ENCODE peak calls at places on chromosomes 6 and 20, in ten cellular contexts. One of them, this sample, is unnamed. For H3K36me3, the result is how much of the 10 kb centered on the place peaks cover.

GRCh38 chr6:8420031-8420588 is 15.2 kb downstream of the SLC35B3 start:
- DNase-seq in H1: no peak
- DNase-seq in transverse colon: no peak
- DNase-seq in GM23338: no peak
- DNase-seq in breast epithelium: no peak
- DNase-seq in suprapubic skin: no peak
- DNase-seq in HepG2: no peak
- DNase-seq in prostate gland: no peak
- DNase-seq in upper lobe of left lung: no peak
- DNase-seq in endothelial cell of umbilical vein: no peak
- DNase-seq in this sample: no peak

GRCh38 chr6:117328005-117328389 is 62.6 kb downstream of the VGLL2 start:
- DNase-seq in prostate gland: no peak
- DNase-seq in upper lobe of left lung: no peak
- DNase-seq in GM23338: no peak
- DNase-seq in breast epithelium: no peak
- DNase-seq in endothelial cell of umbilical vein: no peak
- DNase-seq in transverse colon: no peak
- DNase-seq in suprapubic skin: no peak
- DNase-seq in H1: no peak
- DNase-seq in HepG2: no peak
- DNase-seq in this sample: no peak

GRCh38 chr20:44449864-44450263 is 25.8 kb upstream of the TTPAL start:
- DNase-seq in upper lobe of left lung: no peak
- DNase-seq in GM23338: no peak
- DNase-seq in suprapubic skin: no peak
- DNase-seq in HepG2: no peak
- DNase-seq in endothelial cell of umbilical vein: no peak
- DNase-seq in breast epithelium: no peak
- DNase-seq in H1: no peak
- DNase-seq in prostate gland: no peak
- DNase-seq in transverse colon: no peak
- DNase-seq in this sample: no peak

GRCh38 chr6:170226647-170227046 is 64.2 kb downstream of the DLL1 start:
- DNase-seq in suprapubic skin: peak
- DNase-seq in endothelial cell of umbilical vein: no peak
- DNase-seq in GM23338: no peak
- DNase-seq in H1: no peak
- DNase-seq in prostate gland: no peak
- DNase-seq in upper lobe of left lung: no peak
- DNase-seq in breast epithelium: no peak
- DNase-seq in transverse colon: no peak
- DNase-seq in HepG2: no peak
- DNase-seq in this sample: no peak

GRCh38 chr6:136103763-136104311 is 146.3 kb downstream of the MTFR2 start:
- DNase-seq in HepG2: peak
- DNase-seq in H1: peak
- DNase-seq in prostate gland: no peak
- DNase-seq in transverse colon: peak
- DNase-seq in breast epithelium: no peak
- DNase-seq in suprapubic skin: no peak
- DNase-seq in endothelial cell of umbilical vein: peak
- DNase-seq in GM23338: peak
- DNase-seq in upper lobe of left lung: peak
- DNase-seq in this sample: no peak

GRCh38 chr20:41142914-41143313 is 5.6 kb downstream of the PLCG1 start:
- DNase-seq in suprapubic skin: no peak
- DNase-seq in GM23338: no peak
- DNase-seq in transverse colon: peak
- DNase-seq in H1: no peak
- DNase-seq in breast epithelium: no peak
- DNase-seq in prostate gland: no peak
- DNase-seq in endothelial cell of umbilical vein: no peak
- DNase-seq in HepG2: no peak
- DNase-seq in upper lobe of left lung: peak
- DNase-seq in this sample: no peak

GRCh38 chr6:52390361-52390727 is 28.4 kb downstream of the PAQR8 start:
- DNase-seq in prostate gland: peak
- DNase-seq in upper lobe of left lung: peak
- DNase-seq in breast epithelium: no peak
- DNase-seq in H1: no peak
- DNase-seq in suprapubic skin: no peak
- DNase-seq in endothelial cell of umbilical vein: peak
- DNase-seq in HepG2: peak
- DNase-seq in GM23338: no peak
- DNase-seq in transverse colon: no peak
- DNase-seq in this sample: no peak

GRCh38 chr6:166907871-166908806 is 48.2 kb downstream of the RNASET2 start:
- DNase-seq in breast epithelium: no peak
- DNase-seq in suprapubic skin: no peak
- DNase-seq in GM23338: no peak
- DNase-seq in endothelial cell of umbilical vein: no peak
- DNase-seq in HepG2: peak
- DNase-seq in prostate gland: no peak
- DNase-seq in H1: no peak
- DNase-seq in upper lobe of left lung: no peak
- DNase-seq in transverse colon: no peak
- DNase-seq in this sample: no peak

DNA sequence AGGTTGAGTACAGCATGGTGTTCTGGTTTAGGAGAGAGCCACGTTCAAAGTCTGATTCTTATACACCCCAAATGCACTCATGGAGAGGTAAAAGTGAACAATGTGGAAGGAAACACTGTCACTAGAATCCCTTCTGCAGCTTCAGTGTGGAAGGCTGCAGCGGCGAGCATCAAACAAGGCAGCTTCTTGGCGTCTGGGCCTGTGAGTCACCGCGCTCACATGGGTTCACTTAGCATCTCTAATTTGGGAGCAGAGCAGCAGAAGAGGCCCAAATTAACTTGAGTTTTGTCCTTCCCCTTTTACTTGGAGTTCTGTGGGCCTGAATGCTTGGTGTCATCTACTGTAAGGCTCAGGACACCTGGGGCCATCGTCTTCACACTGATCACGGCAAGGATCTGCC is 10.9 kb upstream of the E2F1 start:
- DNase-seq in transverse colon: no peak
- DNase-seq in endothelial cell of umbilical vein: no peak
- DNase-seq in GM23338: no peak
- DNase-seq in H1: no peak
- DNase-seq in upper lobe of left lung: no peak
- DNase-seq in breast epithelium: no peak
- DNase-seq in prostate gland: no peak
- DNase-seq in suprapubic skin: no peak
- DNase-seq in HepG2: no peak
- DNase-seq in this sample: no peak
- TF ChIP-seq POLR2AphosphoS5 in transverse colon: no peak
- TF ChIP-seq POLR2AphosphoS5 in endothelial cell of umbilical vein: no peak
- TF ChIP-seq POLR2AphosphoS5 in GM23338: no peak
- TF ChIP-seq POLR2AphosphoS5 in H1: no peak
- TF ChIP-seq POLR2AphosphoS5 in upper lobe of left lung: no peak
- TF ChIP-seq POLR2AphosphoS5 in breast epithelium: no peak
- TF ChIP-seq POLR2AphosphoS5 in prostate gland: peak
- TF ChIP-seq POLR2AphosphoS5 in suprapubic skin: no peak
- TF ChIP-seq POLR2AphosphoS5 in HepG2: no peak
- TF ChIP-seq POLR2AphosphoS5 in this sample: no peak

GRCh38 chr6:155080876-155081845 is 86.0 kb downstream of the TIAM2 start:
- DNase-seq in suprapubic skin: no peak
- DNase-seq in breast epithelium: no peak
- DNase-seq in prostate gland: no peak
- DNase-seq in upper lobe of left lung: no peak
- DNase-seq in GM23338: no peak
- DNase-seq in transverse colon: no peak
- DNase-seq in H1: no peak
- DNase-seq in HepG2: no peak
- DNase-seq in endothelial cell of umbilical vein: peak
- DNase-seq in this sample: no peak
- H3K36me3 ChIP-seq in suprapubic skin: under half
- H3K36me3 ChIP-seq in breast epithelium: under half
- H3K36me3 ChIP-seq in prostate gland: under half
- H3K36me3 ChIP-seq in upper lobe of left lung: under half
- H3K36me3 ChIP-seq in GM23338: under half
- H3K36me3 ChIP-seq in transverse colon: under half
- H3K36me3 ChIP-seq in H1: under half
- H3K36me3 ChIP-seq in HepG2: under half
- H3K36me3 ChIP-seq in endothelial cell of umbilical vein: under half
- H3K36me3 ChIP-seq in this sample: under half

GRCh38 chr6:43714311-43715055 is 26.9 kb upstream of the MRPS18A start:
- DNase-seq in suprapubic skin: no peak
- DNase-seq in breast epithelium: no peak
- DNase-seq in prostate gland: no peak
- DNase-seq in endothelial cell of umbilical vein: no peak
- DNase-seq in GM23338: no peak
- DNase-seq in transverse colon: peak
- DNase-seq in HepG2: peak
- DNase-seq in upper lobe of left lung: no peak
- DNase-seq in H1: no peak
- DNase-seq in this sample: peak

GRCh38 chr6:43717822-43718221 is 30.2 kb upstream of the MRPS18A start:
- DNase-seq in suprapubic skin: no peak
- DNase-seq in breast epithelium: no peak
- DNase-seq in GM23338: no peak
- DNase-seq in prostate gland: no peak
- DNase-seq in HepG2: no peak
- DNase-seq in endothelial cell of umbilical vein: no peak
- DNase-seq in transverse colon: no peak
- DNase-seq in upper lobe of left lung: peak
- DNase-seq in H1: no peak
- DNase-seq in this sample: no peak

GRCh38 chr6:43717389-43717788 is 29.8 kb upstream of the MRPS18A start:
- DNase-seq in endothelial cell of umbilical vein: no peak
- DNase-seq in suprapubic skin: no peak
- DNase-seq in breast epithelium: no peak
- DNase-seq in transverse colon: no peak
- DNase-seq in upper lobe of left lung: no peak
- DNase-seq in HepG2: no peak
- DNase-seq in prostate gland: no peak
- DNase-seq in GM23338: no peak
- DNase-seq in H1: no peak
- DNase-seq in this sample: no peak

GRCh38 chr6:43715056-43715788 is 27.6 kb upstream of the MRPS18A start:
- DNase-seq in GM23338: no peak
- DNase-seq in upper lobe of left lung: no peak
- DNase-seq in endothelial cell of umbilical vein: no peak
- DNase-seq in H1: no peak
- DNase-seq in HepG2: no peak
- DNase-seq in suprapubic skin: no peak
- DNase-seq in prostate gland: no peak
- DNase-seq in transverse colon: peak
- DNase-seq in breast epithelium: no peak
- DNase-seq in this sample: no peak

GRCh38 chr6:43716099-43716498 is 28.5 kb upstream of the MRPS18A start:
- DNase-seq in H1: no peak
- DNase-seq in transverse colon: no peak
- DNase-seq in breast epithelium: no peak
- DNase-seq in endothelial cell of umbilical vein: peak
- DNase-seq in upper lobe of left lung: no peak
- DNase-seq in HepG2: no peak
- DNase-seq in prostate gland: no peak
- DNase-seq in suprapubic skin: no peak
- DNase-seq in GM23338: no peak
- DNase-seq in this sample: no peak
- H3K27ac ChIP-seq in H1: no peak
- H3K27ac ChIP-seq in transverse colon: no peak
- H3K27ac ChIP-seq in breast epithelium: peak
- H3K27ac ChIP-seq in endothelial cell of umbilical vein: no peak
- H3K27ac ChIP-seq in upper lobe of left lung: peak
- H3K27ac ChIP-seq in HepG2: no peak
- H3K27ac ChIP-seq in prostate gland: no peak
- H3K27ac ChIP-seq in suprapubic skin: no peak
- H3K27ac ChIP-seq in GM23338: no peak
- H3K27ac ChIP-seq in this sample: peak

GRCh38 chr20:48336647-48337046 is 491.2 kb downstream of the PREX1 start:
- DNase-seq in upper lobe of left lung: no peak
- DNase-seq in endothelial cell of umbilical vein: no peak
- DNase-seq in transverse colon: no peak
- DNase-seq in GM23338: no peak
- DNase-seq in breast epithelium: no peak
- DNase-seq in H1: no peak
- DNase-seq in suprapubic skin: no peak
- DNase-seq in prostate gland: no peak
- DNase-seq in HepG2: peak
- DNase-seq in this sample: no peak

GRCh38 chr20:48338717-48339116 is 489.1 kb downstream of the PREX1 start:
- DNase-seq in suprapubic skin: no peak
- DNase-seq in transverse colon: no peak
- DNase-seq in prostate gland: no peak
- DNase-seq in GM23338: no peak
- DNase-seq in H1: no peak
- DNase-seq in endothelial cell of umbilical vein: no peak
- DNase-seq in upper lobe of left lung: no peak
- DNase-seq in breast epithelium: no peak
- DNase-seq in HepG2: no peak
- DNase-seq in this sample: no peak

GRCh38 chr20:48339986-48340884 is 487.6 kb downstream of the PREX1 start:
- DNase-seq in transverse colon: no peak
- DNase-seq in endothelial cell of umbilical vein: no peak
- DNase-seq in H1: no peak
- DNase-seq in suprapubic skin: no peak
- DNase-seq in prostate gland: no peak
- DNase-seq in breast epithelium: no peak
- DNase-seq in upper lobe of left lung: no peak
- DNase-seq in HepG2: no peak
- DNase-seq in GM23338: no peak
- DNase-seq in this sample: no peak

GRCh38 chr20:48340915-48341314 is 486.9 kb downstream of the PREX1 start:
- DNase-seq in breast epithelium: no peak
- DNase-seq in suprapubic skin: no peak
- DNase-seq in transverse colon: no peak
- DNase-seq in upper lobe of left lung: no peak
- DNase-seq in HepG2: no peak
- DNase-seq in prostate gland: no peak
- DNase-seq in endothelial cell of umbilical vein: no peak
- DNase-seq in H1: no peak
- DNase-seq in GM23338: no peak
- DNase-seq in this sample: no peak

DNA sequence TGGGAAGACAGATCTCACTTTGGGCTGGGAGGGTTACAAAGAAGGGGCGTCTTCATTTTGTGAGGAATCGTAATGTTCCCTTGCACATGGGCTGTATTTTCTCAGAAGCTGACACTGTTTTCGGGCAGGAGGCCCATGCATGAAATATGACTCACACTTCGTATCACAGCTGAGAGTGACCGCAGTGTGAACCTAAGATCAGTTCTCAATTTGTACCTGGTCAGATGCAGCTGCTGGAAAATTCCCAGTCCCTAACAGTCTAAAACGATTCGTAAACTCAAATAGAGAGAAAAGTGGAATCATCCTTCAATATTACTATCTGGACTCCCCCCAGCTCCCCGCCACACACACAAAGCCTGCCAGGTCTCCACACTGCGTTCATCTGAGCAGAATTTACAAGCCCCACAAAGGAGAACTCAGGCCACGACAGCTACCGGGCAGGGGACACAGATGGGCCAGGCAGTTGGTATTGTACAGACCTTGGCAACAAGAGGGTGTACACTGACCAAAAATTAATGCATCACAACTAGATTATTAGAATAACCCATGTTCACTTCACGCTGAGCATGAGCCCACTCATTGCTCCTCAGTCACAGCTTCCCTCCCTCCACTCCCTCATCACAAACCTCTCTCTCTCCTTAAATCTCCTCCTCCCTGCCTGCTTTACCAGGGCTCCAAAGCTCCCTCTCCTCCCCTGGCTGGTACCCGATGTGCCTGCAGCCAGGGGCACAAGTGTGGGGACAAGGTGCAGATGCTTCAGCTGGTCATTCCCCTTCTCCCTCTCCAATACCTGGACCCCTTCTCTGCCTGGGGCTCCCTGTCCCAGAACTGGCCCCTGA is 488.4 kb downstream of the PREX1 start:
- DNase-seq in breast epithelium: no peak
- DNase-seq in GM23338: no peak
- DNase-seq in suprapubic skin: no peak
- DNase-seq in endothelial cell of umbilical vein: no peak
- DNase-seq in H1: no peak
- DNase-seq in upper lobe of left lung: no peak
- DNase-seq in transverse colon: peak
- DNase-seq in prostate gland: peak
- DNase-seq in HepG2: no peak
- DNase-seq in this sample: no peak
- TF ChIP-seq POLR2AphosphoS5 in breast epithelium: no peak
- TF ChIP-seq POLR2AphosphoS5 in GM23338: no peak
- TF ChIP-seq POLR2AphosphoS5 in suprapubic skin: no peak
- TF ChIP-seq POLR2AphosphoS5 in endothelial cell of umbilical vein: no peak
- TF ChIP-seq POLR2AphosphoS5 in H1: no peak
- TF ChIP-seq POLR2AphosphoS5 in upper lobe of left lung: no peak
- TF ChIP-seq POLR2AphosphoS5 in transverse colon: peak
- TF ChIP-seq POLR2AphosphoS5 in prostate gland: peak
- TF ChIP-seq POLR2AphosphoS5 in HepG2: no peak
- TF ChIP-seq POLR2AphosphoS5 in this sample: no peak